ENCODE peak calls at places on chromosomes 12 and 14, in seven cellular contexts. One of them, this sample, is unnamed. For H3K27me3 and H3K36me3, the result is how much of the 10 kb centered on the place peaks cover.

GRCh38 chr14:46840971-46841729 is 189.6 kb upstream of the RPL10L start:
- DNase-seq in left lung: no peak
- DNase-seq in esophagus squamous epithelium: no peak
- DNase-seq in stomach: no peak
- DNase-seq in thoracic aorta: no peak
- DNase-seq in lower lobe of right lung: no peak
- DNase-seq in PC-9: no peak
- DNase-seq in this sample: no peak

GRCh38 chr12:754238-754816 is 1.9 kb downstream of the WNK1 start:
- DNase-seq in left lung: peak
- DNase-seq in esophagus squamous epithelium: no peak
- DNase-seq in stomach: no peak
- DNase-seq in thoracic aorta: no peak
- DNase-seq in lower lobe of right lung: no peak
- DNase-seq in PC-9: peak
- DNase-seq in this sample: no peak

GRCh38 chr14:95547626-95548327 is 12.9 kb downstream of the GLRX5 start:
- DNase-seq in left lung: no peak
- DNase-seq in esophagus squamous epithelium: no peak
- DNase-seq in stomach: no peak
- DNase-seq in thoracic aorta: no peak
- DNase-seq in lower lobe of right lung: no peak
- DNase-seq in PC-9: peak
- DNase-seq in this sample: peak

GRCh38 chr14:80325688-80326087 is 114.4 kb upstream of the DIO2 start:
- DNase-seq in left lung: no peak
- DNase-seq in esophagus squamous epithelium: no peak
- DNase-seq in stomach: no peak
- DNase-seq in thoracic aorta: no peak
- DNase-seq in lower lobe of right lung: no peak
- DNase-seq in PC-9: no peak
- DNase-seq in this sample: no peak

GRCh38 chr14:30770376-30770775 is 104.0 kb upstream of the COCH start:
- DNase-seq in left lung: no peak
- DNase-seq in esophagus squamous epithelium: no peak
- DNase-seq in stomach: no peak
- DNase-seq in thoracic aorta: no peak
- DNase-seq in lower lobe of right lung: no peak
- DNase-seq in PC-9: no peak
- DNase-seq in this sample: no peak

GRCh38 chr14:92421756-92422155 is 91.8 kb upstream of the RIN3 start:
- DNase-seq in left lung: no peak
- DNase-seq in esophagus squamous epithelium: no peak
- DNase-seq in stomach: no peak
- DNase-seq in thoracic aorta: no peak
- DNase-seq in lower lobe of right lung: no peak
- DNase-seq in PC-9: no peak
- DNase-seq in this sample: no peak

GRCh38 chr14:42378880-42379279 is 772.2 kb downstream of the LRFN5 start:
- DNase-seq in left lung: no peak
- DNase-seq in esophagus squamous epithelium: no peak
- DNase-seq in stomach: no peak
- DNase-seq in thoracic aorta: no peak
- DNase-seq in lower lobe of right lung: no peak
- DNase-seq in PC-9: no peak
- DNase-seq in this sample: no peak

GRCh38 chr12:110370732-110371141 is 32.8 kb downstream of the ANAPC7 start:
- DNase-seq in left lung: peak
- DNase-seq in esophagus squamous epithelium: no peak
- DNase-seq in stomach: no peak
- DNase-seq in thoracic aorta: no peak
- DNase-seq in lower lobe of right lung: no peak
- DNase-seq in PC-9: no peak
- DNase-seq in this sample: no peak

GRCh38 chr14:65940056-65940735 is 527.7 kb downstream of the FUT8 start:
- DNase-seq in left lung: no peak
- DNase-seq in esophagus squamous epithelium: no peak
- DNase-seq in stomach: no peak
- DNase-seq in thoracic aorta: no peak
- DNase-seq in lower lobe of right lung: no peak
- DNase-seq in PC-9: no peak
- DNase-seq in this sample: no peak

GRCh38 chr12:3148366-3149000 is 71.3 kb downstream of the TSPAN9 start:
- DNase-seq in left lung: no peak
- DNase-seq in esophagus squamous epithelium: no peak
- DNase-seq in stomach: no peak
- DNase-seq in thoracic aorta: no peak
- DNase-seq in lower lobe of right lung: no peak
- DNase-seq in PC-9: no peak
- DNase-seq in this sample: no peak

GRCh38 chr14:94397899-94398479 is 9.6 kb upstream of the SERPINA1 start:
- DNase-seq in left lung: no peak
- DNase-seq in esophagus squamous epithelium: no peak
- DNase-seq in stomach: no peak
- DNase-seq in thoracic aorta: no peak
- DNase-seq in lower lobe of right lung: no peak
- DNase-seq in PC-9: no peak
- DNase-seq in this sample: no peak

DNA sequence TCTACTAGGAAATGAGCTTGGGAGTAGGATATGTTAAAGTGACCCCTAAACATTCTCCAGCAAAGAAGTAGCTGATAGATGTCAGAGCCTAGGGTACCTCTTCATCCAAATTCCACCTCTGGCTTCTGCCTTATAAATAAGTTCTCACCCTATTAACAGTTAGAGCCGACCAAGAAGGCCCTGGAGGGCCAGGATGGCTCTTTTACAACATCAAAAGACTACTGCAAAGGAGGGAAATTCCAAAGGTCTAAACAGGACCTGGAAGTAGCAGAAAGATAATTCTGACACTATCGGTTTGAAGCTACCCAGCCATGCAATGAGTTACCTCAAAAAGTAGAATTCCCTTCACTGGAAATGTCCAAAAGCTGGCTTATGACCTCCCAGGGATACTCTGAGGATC is 90.0 kb downstream of the PPM1H start:
- DNase-seq in left lung: no peak
- DNase-seq in esophagus squamous epithelium: no peak
- DNase-seq in stomach: no peak
- DNase-seq in thoracic aorta: no peak
- DNase-seq in lower lobe of right lung: no peak
- DNase-seq in PC-9: no peak
- DNase-seq in this sample: no peak
- TF ChIP-seq CTCF in left lung: no peak
- TF ChIP-seq CTCF in esophagus squamous epithelium: no peak
- TF ChIP-seq CTCF in stomach: no peak
- TF ChIP-seq CTCF in thoracic aorta: no peak
- TF ChIP-seq CTCF in lower lobe of right lung: no peak
- TF ChIP-seq CTCF in PC-9: no peak
- TF ChIP-seq CTCF in this sample: no peak

GRCh38 chr14:50562841-50563240 is 2.9 kb downstream of the ATL1 start:
- DNase-seq in left lung: no peak
- DNase-seq in esophagus squamous epithelium: no peak
- DNase-seq in stomach: no peak
- DNase-seq in thoracic aorta: no peak
- DNase-seq in lower lobe of right lung: no peak
- DNase-seq in PC-9: no peak
- DNase-seq in this sample: no peak

GRCh38 chr14:50559990-50560928 is at the start of gene ATL1:
- DNase-seq in left lung: peak
- DNase-seq in esophagus squamous epithelium: no peak
- DNase-seq in stomach: peak
- DNase-seq in thoracic aorta: peak
- DNase-seq in lower lobe of right lung: peak
- DNase-seq in PC-9: peak
- DNase-seq in this sample: no peak

DNA sequence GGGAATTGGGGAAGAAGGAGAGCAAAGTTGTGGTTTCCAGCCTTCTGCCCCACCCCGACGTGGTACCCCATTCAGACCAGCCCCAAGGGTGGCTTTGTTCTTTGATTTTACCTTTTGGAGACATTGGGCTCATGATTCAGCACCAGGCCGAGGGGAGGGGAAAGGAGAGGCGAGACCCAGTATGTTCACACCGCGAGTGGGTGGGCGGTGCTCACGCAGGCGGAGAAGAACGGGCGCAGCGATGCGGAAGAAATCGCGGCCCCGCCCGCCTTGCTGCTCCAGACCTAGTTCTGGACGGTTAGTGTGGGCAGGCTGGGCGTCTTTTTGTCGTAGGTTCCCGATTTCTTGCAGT is 960 bp downstream of the ATL1 start:
- DNase-seq in left lung: peak
- DNase-seq in esophagus squamous epithelium: peak
- DNase-seq in stomach: peak
- DNase-seq in thoracic aorta: peak
- DNase-seq in lower lobe of right lung: peak
- DNase-seq in PC-9: peak
- DNase-seq in this sample: no peak
- H3K27me3 ChIP-seq in left lung: under half
- H3K27me3 ChIP-seq in esophagus squamous epithelium: under half
- H3K27me3 ChIP-seq in stomach: under half
- H3K27me3 ChIP-seq in thoracic aorta: under half
- H3K27me3 ChIP-seq in lower lobe of right lung: under half
- H3K27me3 ChIP-seq in PC-9: under half
- H3K27me3 ChIP-seq in this sample: under half

GRCh38 chr14:51719970-51720369 is 68.3 kb downstream of the FRMD6 start:
- DNase-seq in left lung: no peak
- DNase-seq in esophagus squamous epithelium: no peak
- DNase-seq in stomach: no peak
- DNase-seq in thoracic aorta: no peak
- DNase-seq in lower lobe of right lung: no peak
- DNase-seq in PC-9: no peak
- DNase-seq in this sample: peak

GRCh38 chr14:51711505-51711904 is 59.8 kb downstream of the FRMD6 start:
- DNase-seq in left lung: no peak
- DNase-seq in esophagus squamous epithelium: no peak
- DNase-seq in stomach: no peak
- DNase-seq in thoracic aorta: no peak
- DNase-seq in lower lobe of right lung: no peak
- DNase-seq in PC-9: no peak
- DNase-seq in this sample: no peak

GRCh38 chr14:51716610-51717009 is 64.9 kb downstream of the FRMD6 start:
- DNase-seq in left lung: no peak
- DNase-seq in esophagus squamous epithelium: no peak
- DNase-seq in stomach: no peak
- DNase-seq in thoracic aorta: no peak
- DNase-seq in lower lobe of right lung: no peak
- DNase-seq in PC-9: no peak
- DNase-seq in this sample: no peak

GRCh38 chr14:51715250-51715649 is 63.5 kb downstream of the FRMD6 start:
- DNase-seq in left lung: no peak
- DNase-seq in esophagus squamous epithelium: no peak
- DNase-seq in stomach: no peak
- DNase-seq in thoracic aorta: no peak
- DNase-seq in lower lobe of right lung: no peak
- DNase-seq in PC-9: no peak
- DNase-seq in this sample: no peak

DNA sequence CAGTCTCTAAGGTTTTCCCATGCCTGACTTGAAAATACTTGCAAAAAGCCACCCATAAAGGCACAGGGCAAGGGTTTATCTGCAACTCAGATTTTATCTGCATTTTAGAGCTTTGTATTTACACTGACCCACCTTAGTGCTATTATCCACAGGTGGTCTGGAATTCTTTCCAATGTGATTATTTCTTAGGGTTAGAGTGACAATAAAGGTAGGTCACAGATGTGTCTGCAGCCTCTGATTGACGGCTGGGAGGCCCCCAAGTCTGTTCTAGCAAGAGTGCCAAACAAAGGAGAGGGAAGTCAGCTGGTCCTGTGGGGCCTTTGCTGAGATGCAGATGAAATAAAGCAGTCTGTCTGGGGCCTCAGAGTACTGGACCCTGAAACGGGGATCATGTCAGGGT is 64.0 kb downstream of the FRMD6 start:
- DNase-seq in left lung: no peak
- DNase-seq in esophagus squamous epithelium: no peak
- DNase-seq in stomach: no peak
- DNase-seq in thoracic aorta: no peak
- DNase-seq in lower lobe of right lung: no peak
- DNase-seq in PC-9: no peak
- DNase-seq in this sample: no peak
- H3K36me3 ChIP-seq in left lung: under half
- H3K36me3 ChIP-seq in esophagus squamous epithelium: half or more
- H3K36me3 ChIP-seq in stomach: half or more
- H3K36me3 ChIP-seq in thoracic aorta: under half
- H3K36me3 ChIP-seq in lower lobe of right lung: under half
- H3K36me3 ChIP-seq in PC-9: under half
- H3K36me3 ChIP-seq in this sample: under half

GRCh38 chr14:34329281-34329680 is 132.8 kb downstream of the SPTSSA start:
- DNase-seq in left lung: no peak
- DNase-seq in esophagus squamous epithelium: no peak
- DNase-seq in stomach: no peak
- DNase-seq in thoracic aorta: no peak
- DNase-seq in lower lobe of right lung: no peak
- DNase-seq in PC-9: no peak
- DNase-seq in this sample: no peak

GRCh38 chr14:34334329-34334728 is 127.7 kb downstream of the SPTSSA start:
- DNase-seq in left lung: no peak
- DNase-seq in esophagus squamous epithelium: no peak
- DNase-seq in stomach: no peak
- DNase-seq in thoracic aorta: no peak
- DNase-seq in lower lobe of right lung: no peak
- DNase-seq in PC-9: no peak
- DNase-seq in this sample: no peak

GRCh38 chr14:34330846-34331245 is 131.2 kb downstream of the SPTSSA start:
- DNase-seq in left lung: no peak
- DNase-seq in esophagus squamous epithelium: no peak
- DNase-seq in stomach: no peak
- DNase-seq in thoracic aorta: no peak
- DNase-seq in lower lobe of right lung: no peak
- DNase-seq in PC-9: no peak
- DNase-seq in this sample: no peak

GRCh38 chr14:34328178-34328577 is 133.9 kb downstream of the SPTSSA start:
- DNase-seq in left lung: no peak
- DNase-seq in esophagus squamous epithelium: no peak
- DNase-seq in stomach: no peak
- DNase-seq in thoracic aorta: no peak
- DNase-seq in lower lobe of right lung: no peak
- DNase-seq in PC-9: no peak
- DNase-seq in this sample: no peak

DNA sequence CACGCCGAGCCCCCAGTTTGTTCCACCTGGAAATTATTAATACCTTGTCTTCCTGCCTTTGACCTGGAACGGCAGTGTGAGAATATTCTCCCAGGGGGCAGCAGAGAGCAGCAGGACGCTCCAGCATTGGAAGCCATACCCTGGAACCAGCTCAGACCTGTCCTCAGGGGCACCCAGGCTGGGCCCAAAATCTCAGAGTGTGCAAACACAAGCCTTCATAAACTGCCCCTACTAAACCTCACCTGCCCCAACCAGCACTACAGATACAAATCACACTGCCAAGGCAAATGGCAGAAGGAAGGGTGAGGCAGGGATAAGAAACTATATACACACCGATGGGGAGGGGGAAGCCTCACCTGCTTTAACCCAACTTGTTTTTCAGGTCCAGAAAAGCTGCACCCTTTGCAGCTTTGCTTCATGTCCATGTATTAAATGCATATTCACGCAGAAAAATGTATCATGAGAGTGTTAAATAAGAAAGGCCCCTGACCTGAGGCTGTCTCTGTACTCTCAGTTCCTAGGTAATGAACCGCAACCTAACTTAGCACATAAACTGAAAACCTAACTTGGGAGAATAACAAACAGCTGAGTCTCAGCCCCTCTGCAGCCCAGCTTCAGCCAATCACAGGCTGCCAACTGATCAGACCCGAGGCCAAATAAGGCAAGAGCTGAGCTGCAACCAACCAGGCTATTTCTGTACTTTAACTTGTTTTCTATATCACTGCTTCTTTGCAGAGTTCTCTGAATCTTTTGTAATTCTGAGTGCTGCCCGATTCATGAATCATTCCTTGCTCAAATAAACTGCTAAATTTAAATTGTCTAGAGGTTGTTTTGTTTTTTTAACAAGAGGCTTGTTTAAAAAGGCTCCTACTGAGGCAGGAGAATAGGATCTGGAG is 130.1 kb downstream of the SPTSSA start:
- DNase-seq in left lung: peak
- DNase-seq in esophagus squamous epithelium: no peak
- DNase-seq in stomach: peak
- DNase-seq in thoracic aorta: no peak
- DNase-seq in lower lobe of right lung: peak
- DNase-seq in PC-9: peak
- DNase-seq in this sample: no peak
- TF ChIP-seq CTCF in left lung: peak
- TF ChIP-seq CTCF in esophagus squamous epithelium: peak
- TF ChIP-seq CTCF in stomach: no peak
- TF ChIP-seq CTCF in thoracic aorta: peak
- TF ChIP-seq CTCF in lower lobe of right lung: peak
- TF ChIP-seq CTCF in PC-9: peak
- TF ChIP-seq CTCF in this sample: peak